ENCODE peak calls at places on chromosomes 6 and 20, in four cellular contexts. N, E, C and P are unnamed samples.

GRCh38 chr6:62891065-62891647 is 320.1 kb upstream of the FKBP1C start:
- DNase-seq in C (no peak), E (peak), N (no peak), P (peak)

GRCh38 chr6:143677891-143678737 is at the start of gene PHACTR2:
- DNase-seq in E (peak), C (peak), N (peak), P (peak)

GRCh38 chr6:106870069-106870468 is 104.5 kb downstream of the CD24 start:
- DNase-seq in N (no peak), E (peak), C (no peak), P (no peak)

GRCh38 chr6:146961831-146962230 is 242.4 kb upstream of the STXBP5 start:
- DNase-seq in C (no peak), E (no peak), N (no peak), P (no peak)

GRCh38 chr20:61819921-61820825 is 245.5 kb downstream of the TAF4 start:
- DNase-seq in C (no peak), E (no peak), N (no peak), P (no peak)

GRCh38 chr20:45823949-45824835 is 2.9 kb downstream of the TNNC2 start:
- DNase-seq in N (peak), E (peak), C (no peak), P (peak)

GRCh38 chr6:37160922-37161778 is 8.8 kb upstream of the PIM1 start:
- DNase-seq in E (no peak), C (no peak), N (no peak), P (no peak)

GRCh38 chr6:161138545-161139303 is 135.1 kb downstream of the AGPAT4 start:
- DNase-seq in E (no peak), C (no peak), N (no peak), P (no peak)

GRCh38 chr20:56875052-56875663 is 246.1 kb downstream of the TFAP2C start:
- DNase-seq in N (peak), E (no peak), C (no peak), P (no peak)

GRCh38 chr6:7062445-7063162 is 45.2 kb upstream of the RREB1 start:
- DNase-seq in C (no peak), E (no peak), N (no peak), P (no peak)

GRCh38 chr6:7060769-7061516 is 46.8 kb upstream of the RREB1 start:
- DNase-seq in N (no peak), E (no peak), C (no peak), P (no peak)

GRCh38 chr6:7053125-7053784 is 54.5 kb upstream of the RREB1 start:
- DNase-seq in C (peak), E (no peak), N (no peak), P (no peak)

GRCh38 chr6:7052441-7052936 is 55.3 kb upstream of the RREB1 start:
- DNase-seq in E (no peak), N (peak), C (no peak), P (peak)

GRCh38 chr6:7058250-7058923 is 49.4 kb upstream of the RREB1 start:
- DNase-seq in C (peak), E (peak), N (no peak), P (no peak)
- TF ChIP-seq FOXJ3 in C (no peak), E (no peak), N (no peak), P (no peak)

GRCh38 chr6:23180504-23181293 is 611.3 kb downstream of the HDGFL1 start:
- DNase-seq in N (no peak), C (no peak), E (no peak), P (peak)
- TF ChIP-seq FOXJ3 in N (no peak), C (no peak), E (no peak), P (no peak)

GRCh38 chr20:34968020-34968775 is 12.5 kb downstream of the MYH7B start:
- DNase-seq in E (no peak), C (no peak), N (no peak), P (no peak)

GRCh38 chr20:34970193-34971037 is 14.7 kb downstream of the MYH7B start:
- DNase-seq in N (no peak), C (no peak), E (no peak), P (no peak)

GRCh38 chr20:34974246-34974645 is 18.6 kb downstream of the MYH7B start:
- DNase-seq in N (no peak), C (peak), E (no peak), P (no peak)

GRCh38 chr20:34971038-34971872 is 15.6 kb downstream of the MYH7B start:
- DNase-seq in N (no peak), C (no peak), E (no peak), P (no peak)

DNA sequence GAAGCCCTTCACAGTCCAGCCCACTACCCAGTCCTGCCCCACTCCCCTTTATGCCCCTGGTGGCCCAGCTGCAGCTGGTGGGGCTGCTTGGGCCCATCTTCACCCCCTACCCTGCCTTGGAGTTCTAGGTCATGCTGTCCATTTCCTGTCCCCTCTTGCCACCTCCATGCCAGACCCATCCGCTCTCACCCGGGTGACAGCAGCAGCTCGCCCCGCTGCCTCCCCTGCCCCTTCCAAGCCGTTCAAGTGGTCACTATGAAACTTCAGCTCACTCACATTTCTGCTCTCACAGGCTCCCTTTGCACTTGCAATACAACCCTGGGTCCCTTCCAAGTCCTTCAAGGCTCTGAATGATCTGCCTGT is 16.2 kb downstream of the MYH7B start:
- DNase-seq in C (no peak), E (no peak), N (no peak), P (no peak)
- TF ChIP-seq FOXJ3 in C (no peak), E (no peak), N (no peak), P (no peak)

GRCh38 chr20:63134201-63134612 is 81.7 kb downstream of the YTHDF1 start:
- DNase-seq in C (peak), E (no peak), N (peak), P (no peak)
- TF ChIP-seq FOXJ3 in C (no peak), E (no peak), N (no peak), P (no peak)

GRCh38 chr6:44064089-44064947 is 62.9 kb downstream of the MRPL14 start:
- DNase-seq in E (peak), N (no peak), C (peak), P (no peak)
- TF ChIP-seq FOXJ3 in E (no peak), N (no peak), C (no peak), P (no peak)

GRCh38 chr6:156781882-156782631 is 4.9 kb downstream of the ARID1B start:
- DNase-seq in C (no peak), N (no peak), E (no peak), P (no peak)
- TF ChIP-seq FOXJ3 in C (no peak), N (no peak), E (no peak), P (no peak)